ENCODE peak calls at places on chromosome 1, in nine cellular contexts. K is activated CD8-positive, alpha-beta memory T cell treated with anti-CD3 and anti-CD28 coated beads, Interleukin-2, amount 50 U/mL, for 48 hours; I is body of pancreas; D is tibial artery; G is T-helper 17 cell; A is stimulated activated CD4-positive, alpha-beta T cell treated with anti-CD3 and anti-CD28 coated beads, Interleukin-2, amount 100 ng/mL, for 24 hours; P is iPS DF 19.7; Q is hepatic stellate cell; V is LoVo. U is an unnamed sample.

GRCh38 chr1:153565529-153566374 is at the start of gene S100A2:
- DNase-seq in V (peak), Q (peak), G (no peak), P (no peak), A (peak), D (peak), K (peak), I (no peak), U (no peak)

GRCh38 chr1:183806650-183807049 is 1.7 kb downstream of the RGL1 start:
- DNase-seq in G (no peak), K (no peak), D (no peak), V (no peak), I (no peak), P (no peak), A (no peak), Q (no peak), U (no peak)

GRCh38 chr1:230102046-230102445 is 35.0 kb downstream of the GALNT2 start:
- DNase-seq in V (no peak), A (no peak), G (no peak), I (no peak), D (no peak), P (no peak), K (no peak), Q (no peak), U (no peak)

GRCh38 chr1:233897325-233898162 is 6.9 kb upstream of the SLC35F3 start:
- DNase-seq in I (no peak), G (no peak), D (no peak), K (no peak), A (no peak), Q (no peak), V (no peak), P (no peak), U (no peak)

GRCh38 chr1:178055093-178055492 is 38.8 kb upstream of the RASAL2 start:
- DNase-seq in A (no peak), P (no peak), I (no peak), D (peak), V (peak), G (no peak), Q (no peak), K (no peak), U (peak)

GRCh38 chr1:22208973-22209378 is 66.1 kb upstream of the WNT4 start:
- DNase-seq in P (no peak), A (no peak), Q (no peak), D (no peak), K (no peak), V (no peak), G (no peak), I (no peak), U (no peak)

GRCh38 chr1:179929955-179930798 is 24.4 kb upstream of the CEP350 start:
- DNase-seq in V (no peak), D (no peak), K (no peak), P (no peak), G (no peak), A (no peak), I (no peak), Q (no peak), U (no peak)

GRCh38 chr1:109762821-109763645 is 690 bp downstream of the EPS8L3 start:
- DNase-seq in V (peak), G (peak), D (no peak), P (no peak), I (peak), Q (peak), K (peak), A (no peak), U (peak)

GRCh38 chr1:62266217-62266616 is 53.0 kb downstream of the KANK4 start:
- DNase-seq in V (no peak), D (no peak), P (no peak), A (no peak), Q (no peak), I (no peak), G (no peak), K (no peak), U (no peak)

GRCh38 chr1:109923131-109923945 is 12.7 kb downstream of the CSF1 start:
- DNase-seq in K (no peak), A (no peak), D (no peak), V (no peak), G (no peak), P (peak), I (no peak), Q (peak), U (no peak)

GRCh38 chr1:233491953-233492627 is 121.8 kb upstream of the KCNK1 start:
- DNase-seq in D (no peak), G (no peak), V (no peak), K (no peak), A (no peak), Q (no peak), P (no peak), I (no peak), U (no peak)

GRCh38 chr1:25695066-25695990 is 78.7 kb downstream of the MAN1C1 start:
- DNase-seq in V (no peak), I (peak), G (no peak), Q (peak), D (peak), A (no peak), P (no peak), K (no peak), U (peak)

GRCh38 chr1:181152892-181153633 is 64.6 kb downstream of the IER5 start:
- DNase-seq in A (no peak), Q (peak), G (no peak), P (no peak), I (peak), V (no peak), D (peak), K (no peak), U (peak)

GRCh38 chr1:244778356-244778755 is 57.1 kb upstream of the COX20 start:
- DNase-seq in D (no peak), P (no peak), Q (peak), K (no peak), A (no peak), G (no peak), I (no peak), V (peak), U (no peak)

GRCh38 chr1:203440780-203441179 is 34.8 kb upstream of the PRELP start:
- DNase-seq in I (peak), D (peak), V (peak), P (no peak), A (no peak), K (no peak), Q (peak), G (no peak), U (peak)

GRCh38 chr1:33338495-33339211 is 17.8 kb upstream of the A3GALT2 start:
- DNase-seq in A (no peak), K (no peak), G (no peak), V (no peak), P (no peak), Q (no peak), I (peak), D (peak), U (peak)

GRCh38 chr1:182601416-182601786 is 2.8 kb downstream of the RGS16 start:
- DNase-seq in I (peak), P (no peak), Q (peak), G (peak), K (peak), A (peak), V (peak), D (peak), U (peak)

GRCh38 chr1:75501565-75501964 is 109.3 kb downstream of the SLC44A5 start:
- DNase-seq in D (no peak), Q (no peak), V (no peak), I (no peak), G (no peak), P (no peak), A (no peak), K (no peak), U (no peak)

GRCh38 chr1:92484472-92485373 is 2.0 kb downstream of the GFI1 start:
- DNase-seq in P (no peak), D (no peak), A (peak), I (peak), Q (peak), K (peak), G (peak), V (peak), U (peak)

GRCh38 chr1:151512326-151512725 is 1.1 kb downstream of the CGN start:
- DNase-seq in D (no peak), Q (no peak), A (no peak), K (no peak), P (no peak), I (no peak), V (no peak), G (no peak), U (no peak)

GRCh38 chr1:53763911-53764310 is 24.9 kb upstream of the GLIS1 start:
- DNase-seq in G (no peak), V (no peak), Q (no peak), I (no peak), P (no peak), K (no peak), A (no peak), D (no peak), U (no peak)

GRCh38 chr1:42966688-42967609 is 8.3 kb upstream of the SLC2A1 start:
- DNase-seq in G (no peak), Q (peak), P (peak), A (no peak), K (no peak), V (peak), D (no peak), I (peak), U (no peak)

GRCh38 chr1:9009438-9010366 is 16.5 kb downstream of the SLC2A7 start:
- DNase-seq in G (no peak), K (peak), A (no peak), P (no peak), I (no peak), D (no peak), V (no peak), Q (peak), U (no peak)